ENCODE peak calls at places on chromosomes 7 and 10, in seven cellular contexts. C is CD4-positive, CD25-positive, alpha-beta regulatory T cell; U is gastrocnemius medialis; Z is cardiac muscle cell; Y is GM23338; L is heart left ventricle; M is PC-3. N is an unnamed sample. For H3K4me1, the result is how much of the 10 kb centered on the place peaks cover.

GRCh38 chr10:129307141-129307540 is 159.9 kb upstream of the MGMT start:
- DNase-seq in C (no peak), U (no peak), Z (no peak), Y (no peak), L (no peak), M (no peak), N (no peak)

GRCh38 chr7:139852482-139852845 is 23.4 kb downstream of the TBXAS1 start:
- DNase-seq in C (no peak), U (no peak), Z (no peak), Y (no peak), L (no peak), M (no peak), N (no peak)

GRCh38 chr7:116706668-116707126 is 34.7 kb downstream of the MET start:
- DNase-seq in C (no peak), U (peak), Z (no peak), Y (peak), L (no peak), M (peak), N (no peak)

GRCh38 chr7:85125679-85126078 is 61.2 kb downstream of the SEMA3D start:
- DNase-seq in C (no peak), U (no peak), Z (no peak), Y (no peak), L (no peak), M (no peak), N (no peak)

GRCh38 chr10:102660891-102661613 is 16.8 kb downstream of the TRIM8 start:
- DNase-seq in C (peak), U (peak), Z (no peak), Y (no peak), L (peak), M (no peak), N (no peak)

GRCh38 chr10:129525408-129525807 is 58.4 kb downstream of the MGMT start:
- DNase-seq in C (no peak), U (no peak), Z (no peak), Y (no peak), L (no peak), M (no peak), N (no peak)

GRCh38 chr7:3307437-3307836 is 6.4 kb downstream of the SDK1 start:
- DNase-seq in C (no peak), U (no peak), Z (no peak), Y (no peak), L (no peak), M (no peak), N (no peak)

GRCh38 chr7:95420996-95421846 is 13.6 kb downstream of the PON2 start:
- DNase-seq in C (no peak), U (no peak), Z (peak), Y (no peak), L (no peak), M (no peak), N (no peak)

GRCh38 chr10:69795242-69795934 is 6.3 kb upstream of the COL13A1 start:
- DNase-seq in C (no peak), U (no peak), Z (no peak), Y (no peak), L (no peak), M (no peak), N (no peak)

GRCh38 chr10:28763471-28763870 is 86.2 kb downstream of the BAMBI start:
- DNase-seq in C (no peak), U (no peak), Z (no peak), Y (no peak), L (no peak), M (no peak), N (no peak)

GRCh38 chr7:8217200-8218068 is 44.5 kb downstream of the ICA1 start:
- DNase-seq in C (peak), U (no peak), Z (peak), Y (peak), L (no peak), M (peak), N (no peak)

GRCh38 chr7:30027065-30027456 is 559 bp upstream of the FKBP14 start:
- DNase-seq in C (peak), U (no peak), Z (no peak), Y (no peak), L (no peak), M (peak), N (no peak)

GRCh38 chr7:23955145-23955544 is 245.1 kb downstream of the STK31 start:
- DNase-seq in C (no peak), U (no peak), Z (no peak), Y (no peak), L (no peak), M (peak), N (no peak)

GRCh38 chr10:122154733-122155366 is 116.2 kb upstream of the BTBD16 start:
- DNase-seq in C (no peak), U (peak), Z (peak), Y (peak), L (peak), M (no peak), N (peak)

GRCh38 chr10:119341236-119342016 is 134.1 kb downstream of the GRK5 start:
- DNase-seq in C (no peak), U (no peak), Z (peak), Y (no peak), L (peak), M (peak), N (no peak)

GRCh38 chr10:127117125-127117524 is 79.3 kb downstream of the INSYN2A start:
- DNase-seq in C (no peak), U (no peak), Z (peak), Y (peak), L (peak), M (peak), N (no peak)

GRCh38 chr7:69912846-69913245 is 314.6 kb downstream of the AUTS2 start:
- DNase-seq in C (no peak), U (no peak), Z (no peak), Y (no peak), L (no peak), M (no peak), N (no peak)

GRCh38 chr10:59991661-59992060 is 85.3 kb upstream of the CCDC6 start:
- DNase-seq in C (no peak), U (no peak), Z (no peak), Y (peak), L (no peak), M (peak), N (no peak)

GRCh38 chr7:92888-93672 is 99.3 kb upstream of the FAM20C start:
- DNase-seq in C (no peak), U (no peak), Z (no peak), Y (no peak), L (no peak), M (no peak), N (no peak)

GRCh38 chr7:128937647-128938523 is at the start of gene IRF5:
- DNase-seq in C (peak), U (no peak), Z (peak), Y (peak), L (peak), M (peak), N (no peak)

GRCh38 chr10:75658496-75658895 is 227.1 kb downstream of the LRMDA start:
- DNase-seq in C (no peak), U (no peak), Z (no peak), Y (no peak), L (no peak), M (no peak), N (no peak)

GRCh38 chr10:110500515-110500905 is 2.8 kb downstream of the DUSP5 start:
- DNase-seq in C (no peak), U (no peak), Z (peak), Y (no peak), L (no peak), M (peak), N (no peak)

GRCh38 chr7:25758559-25758958 is 393.4 kb upstream of the NFE2L3 start:
- DNase-seq in C (no peak), U (no peak), Z (peak), Y (no peak), L (no peak), M (no peak), N (no peak)

GRCh38 chr10:73644015-73644743 is 2.9 kb upstream of the MYOZ1 start:
- DNase-seq in C (peak), U (peak), Z (peak), Y (peak), L (peak), M (peak), N (peak)

DNA sequence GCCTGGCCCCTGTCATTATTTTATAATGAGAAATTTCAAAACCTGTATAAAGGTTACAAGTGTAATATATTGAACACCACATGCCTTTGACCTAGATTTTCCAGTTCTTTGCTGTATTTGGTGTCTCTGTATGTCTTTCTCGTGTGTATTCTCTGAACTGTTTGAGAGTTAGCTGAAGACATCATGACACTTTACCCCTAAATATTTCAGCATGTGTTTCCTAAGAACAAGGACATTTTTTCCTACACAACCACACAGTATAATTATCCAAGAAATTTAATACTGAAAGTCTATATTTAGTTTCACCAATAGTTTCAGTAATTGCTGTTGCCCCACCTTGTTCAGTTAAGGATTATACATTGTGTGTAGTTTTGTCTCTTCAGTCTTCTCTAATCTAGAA is 14.8 kb downstream of the ZRANB1 start:
- DNase-seq in C (no peak), U (no peak), Z (no peak), Y (no peak), L (no peak), M (no peak), N (no peak)
- H3K4me1 ChIP-seq in C (under half), U (half or more), Z (under half), Y (under half), L (under half), M (under half), N (under half)

GRCh38 chr10:4242561-4243035 is 457.6 kb upstream of the KLF6 start:
- DNase-seq in C (no peak), U (no peak), Z (peak), Y (no peak), L (no peak), M (peak), N (no peak)

GRCh38 chr10:4243651-4244050 is 458.6 kb upstream of the KLF6 start:
- DNase-seq in C (no peak), U (peak), Z (no peak), Y (no peak), L (no peak), M (peak), N (peak)

GRCh38 chr10:4240641-4241197 is 455.7 kb upstream of the KLF6 start:
- DNase-seq in C (no peak), U (no peak), Z (no peak), Y (no peak), L (no peak), M (no peak), N (no peak)

GRCh38 chr10:4241724-4242345 is 456.8 kb upstream of the KLF6 start:
- DNase-seq in C (no peak), U (no peak), Z (peak), Y (peak), L (peak), M (no peak), N (no peak)

DNA sequence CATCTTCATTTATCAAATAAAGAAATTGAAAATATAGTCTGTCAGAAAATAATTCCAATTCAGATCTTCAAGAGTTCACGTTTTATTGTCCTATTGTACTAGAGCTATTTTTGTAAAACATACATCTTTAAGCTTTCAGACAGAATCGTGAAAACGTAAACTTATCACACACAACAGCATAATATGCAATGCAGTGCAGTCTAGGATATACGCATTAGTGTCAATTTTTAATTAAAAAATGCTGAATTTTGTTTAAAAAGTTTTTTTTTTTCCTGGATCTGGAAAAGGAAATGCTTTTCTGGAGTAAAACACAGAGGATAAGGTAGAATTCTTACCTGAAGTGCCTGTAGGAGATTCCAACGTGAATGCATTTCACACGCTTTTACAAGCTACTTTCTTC is 458.2 kb upstream of the KLF6 start:
- DNase-seq in C (no peak), U (no peak), Z (no peak), Y (no peak), L (no peak), M (no peak), N (no peak)
- H3K4me3 ChIP-seq in C (no peak), U (peak), Z (no peak), Y (no peak), L (peak), M (peak), N (peak)

DNA sequence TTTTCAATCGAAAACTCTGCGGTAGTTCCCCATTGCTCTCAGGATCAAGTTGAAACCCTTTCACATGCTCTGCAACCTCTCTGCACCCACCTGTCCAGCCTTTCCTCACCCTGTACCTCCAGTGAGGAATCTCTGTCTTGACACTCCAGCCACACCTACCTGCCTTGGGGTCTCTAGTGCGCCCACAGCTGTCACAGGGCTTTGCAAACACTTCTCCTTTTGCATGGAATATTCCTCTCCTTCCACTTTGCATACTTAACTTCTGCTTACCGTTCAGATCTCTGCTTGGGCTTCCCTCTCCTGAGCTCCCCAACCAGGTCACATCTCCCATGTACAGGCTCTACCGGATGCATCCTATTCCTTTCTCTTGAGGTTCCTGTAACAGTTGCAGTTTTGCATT is 6.6 kb upstream of the ZYX start:
- DNase-seq in C (no peak), U (no peak), Z (no peak), Y (no peak), L (no peak), M (no peak), N (no peak)
- H3K4me1 ChIP-seq in C (under half), U (under half), Z (under half), Y (under half), L (half or more), M (under half), N (under half)

GRCh38 chr7:90596745-90597526 is 815 bp downstream of the CDK14 start:
- DNase-seq in C (no peak), U (no peak), Z (peak), Y (peak), L (no peak), M (peak), N (no peak)

GRCh38 chr7:90597527-90597871 is 1.4 kb downstream of the CDK14 start:
- DNase-seq in C (no peak), U (no peak), Z (no peak), Y (no peak), L (no peak), M (no peak), N (no peak)

GRCh38 chr7:90595801-90596683 is at the start of gene CDK14:
- DNase-seq in C (no peak), U (peak), Z (peak), Y (peak), L (peak), M (peak), N (peak)

GRCh38 chr7:90594791-90595317 is 1.3 kb upstream of the CDK14 start:
- DNase-seq in C (no peak), U (peak), Z (no peak), Y (peak), L (peak), M (peak), N (peak)

GRCh38 chr7:90595341-90595800 is 750 bp upstream of the CDK14 start:
- DNase-seq in C (no peak), U (no peak), Z (no peak), Y (peak), L (no peak), M (peak), N (no peak)
- H3K4me3 ChIP-seq in C (no peak), U (peak), Z (peak), Y (peak), L (peak), M (peak), N (peak)